ENCODE peak calls at places on chromosomes 11 and 22, in eight cellular contexts. H is sigmoid colon, K is transverse colon, M is tibial nerve, E is A549, D is H1, R is K562, L is suprapubic skin. F is an unnamed sample.

GRCh38 chr11:12086271-12087074 is 23.9 kb upstream of the MICAL2 start:
- DNase-seq in K (peak), H (peak), R (no peak), E (peak), L (peak), D (no peak), M (peak), F (no peak)

GRCh38 chr11:60658409-60658808 is 41.0 kb upstream of the MS4A8 start:
- DNase-seq in M (no peak), H (no peak), E (peak), L (no peak), D (no peak), K (no peak), R (no peak), F (no peak)

GRCh38 chr22:45553333-45554039 is 50.8 kb downstream of the FBLN1 start:
- DNase-seq in L (no peak), R (peak), K (peak), H (peak), E (peak), D (peak), M (peak), F (peak)

GRCh38 chr11:106021181-106021966 is 666 bp downstream of the MSANTD4 start:
- DNase-seq in L (no peak), H (no peak), R (no peak), D (no peak), E (no peak), K (no peak), M (no peak), F (no peak)

GRCh38 chr22:28656156-28656555 is 23.5 kb downstream of the TTC28 start:
- DNase-seq in E (no peak), M (no peak), K (no peak), R (peak), L (no peak), D (no peak), H (no peak), F (no peak)

GRCh38 chr11:118380571-118380970 is 20.8 kb upstream of the ATP5MG start:
- DNase-seq in M (no peak), E (no peak), K (no peak), L (no peak), R (no peak), D (no peak), H (no peak), F (no peak)

GRCh38 chr11:75734491-75735180 is 17.0 kb downstream of the MOGAT2 start:
- DNase-seq in L (no peak), E (no peak), D (no peak), K (peak), M (no peak), H (no peak), R (no peak), F (no peak)

GRCh38 chr11:70468256-70469230 is 70.2 kb downstream of the CTTN start:
- DNase-seq in R (no peak), M (no peak), H (no peak), L (no peak), E (no peak), D (no peak), K (no peak), F (no peak)

GRCh38 chr11:17601206-17602075 is 54.4 kb downstream of the OTOG start:
- DNase-seq in K (no peak), M (no peak), H (peak), R (peak), D (no peak), E (no peak), L (no peak), F (peak)

GRCh38 chr11:66359662-66360087 is 11.9 kb downstream of the SLC29A2 start:
- DNase-seq in E (no peak), R (peak), H (no peak), M (no peak), D (no peak), K (no peak), L (no peak), F (no peak)

GRCh38 chr22:40463017-40463631 is 92.7 kb downstream of the SGSM3 start:
- DNase-seq in D (no peak), E (no peak), R (peak), M (no peak), H (no peak), K (peak), L (no peak), F (no peak)

GRCh38 chr22:29987143-29987542 is 93.1 kb upstream of the HORMAD2 start:
- DNase-seq in M (no peak), H (no peak), D (no peak), K (no peak), E (no peak), L (no peak), R (no peak), F (no peak)

GRCh38 chr11:83521647-83522596 is 235.8 kb upstream of the CCDC90B start:
- DNase-seq in K (no peak), D (no peak), H (no peak), E (peak), M (no peak), R (peak), L (no peak), F (peak)

GRCh38 chr11:91081440-91082088 is 858.7 kb upstream of the CHORDC1 start:
- DNase-seq in D (no peak), H (peak), K (no peak), R (no peak), M (peak), L (no peak), E (peak), F (no peak)

GRCh38 chr11:9057888-9058287 is 33.5 kb downstream of the SCUBE2 start:
- DNase-seq in D (peak), E (no peak), H (no peak), K (no peak), L (no peak), R (no peak), M (no peak), F (no peak)

GRCh38 chr11:7592706-7593105 is 78.9 kb downstream of the PPFIBP2 start:
- DNase-seq in D (no peak), H (no peak), M (peak), E (no peak), K (no peak), R (no peak), L (peak), F (no peak)

GRCh38 chr11:130779943-130780342 is 136.3 kb downstream of the SNX19 start:
- DNase-seq in M (no peak), D (no peak), H (no peak), K (no peak), L (no peak), E (no peak), R (no peak), F (peak)

GRCh38 chr11:2930705-2931415 is 1.6 kb upstream of the PHLDA2 start:
- DNase-seq in E (peak), K (peak), H (peak), R (peak), L (peak), D (peak), M (no peak), F (no peak)

GRCh38 chr11:9617960-9618359 is 44.5 kb downstream of the WEE1 start:
- DNase-seq in D (no peak), R (no peak), L (no peak), K (no peak), M (no peak), H (no peak), E (peak), F (no peak)

GRCh38 chr11:110092577-110093406 is at the start of gene ZC3H12C:
- DNase-seq in L (peak), M (peak), R (peak), D (peak), H (peak), K (peak), E (peak), F (peak)

GRCh38 chr11:60831501-60832079 is 10.3 kb upstream of the CCDC86 start:
- DNase-seq in R (no peak), H (no peak), E (no peak), K (no peak), M (no peak), D (no peak), L (no peak), F (no peak)

GRCh38 chr11:34380696-34381095 is 22.9 kb upstream of the ABTB2 start:
- DNase-seq in H (no peak), R (no peak), E (peak), K (no peak), L (no peak), D (no peak), M (no peak), F (no peak)

GRCh38 chr11:77406396-77406795 is 67.5 kb downstream of the PAK1 start:
- DNase-seq in H (no peak), R (no peak), M (no peak), E (no peak), D (no peak), L (no peak), K (no peak), F (no peak)

GRCh38 chr11:118544010-118544646 is 13.1 kb downstream of the TMEM25 start:
- DNase-seq in E (no peak), K (no peak), R (no peak), L (no peak), H (no peak), D (no peak), M (no peak), F (no peak)

GRCh38 chr11:128725630-128726461 is 32.0 kb downstream of the FLI1 start:
- DNase-seq in R (no peak), K (peak), E (no peak), M (peak), D (no peak), H (no peak), L (no peak), F (no peak)

GRCh38 chr11:130037058-130037457 is 32.6 kb upstream of the APLP2 start:
- DNase-seq in H (no peak), D (no peak), E (peak), R (no peak), M (no peak), L (no peak), K (peak), F (no peak)

GRCh38 chr11:1353383-1354124 is 36.2 kb upstream of the BRSK2 start:
- DNase-seq in L (no peak), H (peak), E (no peak), D (no peak), M (no peak), R (no peak), K (no peak), F (no peak)

GRCh38 chr11:75532200-75532972 is 6.6 kb upstream of the GDPD5 start:
- DNase-seq in R (peak), L (peak), E (peak), M (peak), K (peak), H (peak), D (peak), F (no peak)

GRCh38 chr22:44666207-44666585 is 35.8 kb upstream of the PRR5 start:
- DNase-seq in L (no peak), M (no peak), K (no peak), D (no peak), H (no peak), R (no peak), E (no peak), F (no peak)

GRCh38 chr11:22795914-22796313 is 33.7 kb downstream of the SVIP start:
- DNase-seq in D (no peak), M (no peak), R (peak), E (no peak), K (no peak), L (no peak), H (no peak), F (no peak)

GRCh38 chr11:111665779-111666178 is 63.5 kb downstream of the SIK2 start:
- DNase-seq in D (no peak), E (no peak), K (no peak), M (no peak), H (no peak), R (peak), L (no peak), F (no peak)

GRCh38 chr22:47281126-47282106 is 519.0 kb downstream of the TBC1D22A start:
- DNase-seq in H (no peak), R (no peak), D (no peak), M (no peak), L (no peak), K (no peak), E (no peak), F (no peak)

GRCh38 chr22:40979198-40979597 is 28.0 kb downstream of the RBX1 start:
- DNase-seq in L (no peak), K (no peak), H (no peak), D (no peak), E (no peak), R (no peak), M (no peak), F (no peak)

GRCh38 chr22:44505796-44506354 is 7.8 kb upstream of the RTL6 start:
- DNase-seq in E (no peak), L (no peak), D (no peak), R (no peak), H (no peak), K (no peak), M (no peak), F (peak)

GRCh38 chr11:57459112-57460016 is 964 bp upstream of the RTN4RL2 start:
- DNase-seq in H (no peak), K (no peak), L (no peak), M (no peak), D (peak), R (no peak), E (peak), F (no peak)

GRCh38 chr22:43273902-43274484 is 69.2 kb downstream of the SCUBE1 start:
- DNase-seq in L (no peak), D (peak), H (no peak), K (no peak), R (peak), E (peak), M (no peak), F (no peak)

GRCh38 chr22:47022075-47022473 is 259.6 kb downstream of the TBC1D22A start:
- DNase-seq in D (no peak), E (no peak), K (no peak), L (no peak), H (peak), M (no peak), R (no peak), F (no peak)

GRCh38 chr11:68816251-68816776 is 25.4 kb downstream of the CPT1A start:
- DNase-seq in M (no peak), E (no peak), K (no peak), D (no peak), H (no peak), L (no peak), R (no peak), F (no peak)

GRCh38 chr11:105124756-105125155 is 14.8 kb downstream of the CARD18 start:
- DNase-seq in D (no peak), K (no peak), M (no peak), E (no peak), R (no peak), L (no peak), H (no peak), F (no peak)

GRCh38 chr11:120931057-120931779 is 92.7 kb upstream of the TBCEL start:
- DNase-seq in H (no peak), E (peak), L (no peak), R (no peak), D (no peak), K (no peak), M (no peak), F (no peak)

DNA sequence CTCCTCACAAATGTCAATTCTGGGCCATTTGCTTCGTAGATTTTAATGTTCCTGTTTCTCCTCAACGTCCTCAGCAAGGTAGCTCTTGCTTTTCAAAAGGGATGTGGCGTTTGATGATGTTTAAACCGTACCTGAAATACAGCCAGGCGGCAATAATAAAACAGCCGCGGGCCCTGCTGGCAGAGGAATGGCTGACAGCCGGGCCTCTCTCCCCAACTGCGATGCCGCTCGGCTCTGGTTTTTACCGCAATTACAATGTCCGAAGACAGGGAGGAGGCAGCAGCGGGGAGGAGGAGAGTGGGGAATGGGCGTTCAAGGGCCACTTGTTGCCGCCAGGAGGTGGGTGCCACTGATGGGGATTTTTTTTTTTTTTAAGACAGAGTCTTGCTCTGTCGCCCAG is 27.5 kb downstream of the MACROD1 start:
- DNase-seq in D (no peak), E (no peak), R (no peak), K (no peak), H (no peak), M (no peak), L (no peak), F (no peak)
- TF ChIP-seq CTCF in D (no peak), E (no peak), R (no peak), K (no peak), H (no peak), M (no peak), L (no peak), F (no peak)

GRCh38 chr11:126485986-126486635 is 130.6 kb downstream of the ST3GAL4 start:
- DNase-seq in L (no peak), D (no peak), K (no peak), E (no peak), M (no peak), R (no peak), H (peak), F (no peak)

GRCh38 chr11:126482586-126483108 is 127.2 kb downstream of the ST3GAL4 start:
- DNase-seq in D (no peak), R (no peak), L (no peak), E (no peak), H (peak), M (no peak), K (no peak), F (no peak)

GRCh38 chr11:126483796-126484195 is 128.3 kb downstream of the ST3GAL4 start:
- DNase-seq in M (no peak), K (peak), D (no peak), R (no peak), H (peak), L (no peak), E (no peak), F (no peak)

GRCh38 chr11:126485021-126485781 is 129.7 kb downstream of the ST3GAL4 start:
- DNase-seq in D (no peak), L (no peak), H (peak), M (no peak), R (no peak), E (no peak), K (no peak), F (no peak)

GRCh38 chr11:126484266-126484665 is 128.8 kb downstream of the ST3GAL4 start:
- DNase-seq in H (no peak), K (no peak), M (no peak), L (no peak), E (peak), R (no peak), D (no peak), F (no peak)
- TF ChIP-seq EP300 in H (no peak), K (no peak), M (no peak), L (no peak), E (no peak), R (no peak), D (no peak), F (no peak)

GRCh38 chr11:67665537-67666302 is 8.7 kb downstream of the ALDH3B2 start:
- DNase-seq in K (peak), H (no peak), R (peak), E (peak), D (no peak), M (no peak), L (no peak), F (no peak)
- TF ChIP-seq CTCF in K (peak), H (peak), R (peak), E (peak), D (peak), M (no peak), L (no peak), F (no peak)

GRCh38 chr22:17637490-17638181 is 921 bp upstream of the BCL2L13 start:
- DNase-seq in L (peak), E (no peak), K (no peak), R (no peak), H (no peak), M (no peak), D (no peak), F (no peak)
- TF ChIP-seq EP300 in L (no peak), E (no peak), K (no peak), R (no peak), H (no peak), M (no peak), D (no peak), F (no peak)